ENCODE peak calls at places on chromosomes 1 and 21, in four cellular contexts. One of them, this sample, is unnamed.

GRCh38 chr1:178509608-178510007 is 3.3 kb upstream of the TEX35 start:
- DNase-seq in A549: no peak
- DNase-seq in HepG2: no peak
- DNase-seq in K562: no peak
- DNase-seq in this sample: no peak

GRCh38 chr1:25428475-25429166 is 2.1 kb upstream of the MACO1 start:
- DNase-seq in K562: no peak
- DNase-seq in A549: no peak
- DNase-seq in HepG2: no peak
- DNase-seq in this sample: no peak

GRCh38 chr1:8649027-8649426 is 168.4 kb downstream of the RERE start:
- DNase-seq in HepG2: no peak
- DNase-seq in K562: no peak
- DNase-seq in A549: no peak
- DNase-seq in this sample: no peak

GRCh38 chr1:54153548-54154439 is 994 bp upstream of the CDCP2 start:
- DNase-seq in K562: no peak
- DNase-seq in HepG2: peak
- DNase-seq in A549: no peak
- DNase-seq in this sample: peak

GRCh38 chr1:84271452-84272273 is 29.8 kb upstream of the SAMD13 start:
- DNase-seq in A549: no peak
- DNase-seq in K562: no peak
- DNase-seq in HepG2: no peak
- DNase-seq in this sample: no peak

GRCh38 chr1:215083408-215083961 is 948 bp downstream of the KCNK2 start:
- DNase-seq in A549: no peak
- DNase-seq in HepG2: no peak
- DNase-seq in K562: no peak
- DNase-seq in this sample: peak

GRCh38 chr1:203168991-203169390 is 6.6 kb downstream of the MYBPH start:
- DNase-seq in HepG2: no peak
- DNase-seq in K562: no peak
- DNase-seq in A549: no peak
- DNase-seq in this sample: no peak

GRCh38 chr1:188769181-188769580 is 1708.5 kb downstream of the BRINP3 start:
- DNase-seq in K562: no peak
- DNase-seq in A549: no peak
- DNase-seq in HepG2: no peak
- DNase-seq in this sample: peak

GRCh38 chr1:59635057-59635456 is 179.7 kb upstream of the HOOK1 start:
- DNase-seq in K562: no peak
- DNase-seq in A549: no peak
- DNase-seq in HepG2: no peak
- DNase-seq in this sample: no peak

GRCh38 chr1:192224386-192224785 is 66.1 kb downstream of the RGS18 start:
- DNase-seq in K562: no peak
- DNase-seq in A549: no peak
- DNase-seq in HepG2: no peak
- DNase-seq in this sample: no peak

GRCh38 chr1:204255225-204255624 is 41.4 kb upstream of the GOLT1A start:
- DNase-seq in K562: no peak
- DNase-seq in HepG2: no peak
- DNase-seq in A549: no peak
- DNase-seq in this sample: peak

GRCh38 chr1:164713446-164714204 is 154.6 kb downstream of the PBX1 start:
- DNase-seq in HepG2: no peak
- DNase-seq in K562: no peak
- DNase-seq in A549: no peak
- DNase-seq in this sample: no peak

GRCh38 chr21:22554690-22555316 is 1556.6 kb downstream of the NCAM2 start:
- DNase-seq in A549: no peak
- DNase-seq in K562: no peak
- DNase-seq in HepG2: no peak
- DNase-seq in this sample: no peak

GRCh38 chr1:119448112-119448511 is 33.2 kb downstream of the HSD3B2 start:
- DNase-seq in HepG2: no peak
- DNase-seq in A549: no peak
- DNase-seq in K562: no peak
- DNase-seq in this sample: peak

GRCh38 chr1:173429517-173430477 is 47.3 kb upstream of the PRDX6 start:
- DNase-seq in A549: peak
- DNase-seq in K562: peak
- DNase-seq in HepG2: peak
- DNase-seq in this sample: peak

GRCh38 chr1:204376919-204377799 is 17.4 kb upstream of the PLEKHA6 start:
- DNase-seq in A549: peak
- DNase-seq in K562: no peak
- DNase-seq in HepG2: peak
- DNase-seq in this sample: no peak

GRCh38 chr1:172976222-172977041 is 74.3 kb downstream of the TNFSF18 start:
- DNase-seq in A549: peak
- DNase-seq in HepG2: peak
- DNase-seq in K562: no peak
- DNase-seq in this sample: no peak

GRCh38 chr1:205668951-205669340 is 11.4 kb downstream of the SLC45A3 start:
- DNase-seq in HepG2: peak
- DNase-seq in A549: no peak
- DNase-seq in K562: peak
- DNase-seq in this sample: no peak

GRCh38 chr1:71081697-71082080 is 854 bp upstream of the ZRANB2 start:
- DNase-seq in HepG2: no peak
- DNase-seq in A549: no peak
- DNase-seq in K562: peak
- DNase-seq in this sample: peak

GRCh38 chr1:222821239-222821638 is 6.4 kb downstream of the DISP1 start:
- DNase-seq in HepG2: no peak
- DNase-seq in A549: no peak
- DNase-seq in K562: no peak
- DNase-seq in this sample: no peak

GRCh38 chr1:68331117-68331865 is 99.0 kb upstream of the WLS start:
- DNase-seq in A549: no peak
- DNase-seq in K562: no peak
- DNase-seq in HepG2: no peak
- DNase-seq in this sample: no peak

GRCh38 chr1:94739521-94740061 is 80.6 kb upstream of the SLC44A3 start:
- DNase-seq in HepG2: no peak
- DNase-seq in K562: no peak
- DNase-seq in A549: no peak
- DNase-seq in this sample: no peak

GRCh38 chr1:77036560-77036959 is 169.3 kb downstream of the ST6GALNAC5 start:
- DNase-seq in HepG2: no peak
- DNase-seq in K562: peak
- DNase-seq in A549: no peak
- DNase-seq in this sample: no peak

GRCh38 chr1:921011-921837 is 2.5 kb upstream of the SAMD11 start:
- DNase-seq in A549: peak
- DNase-seq in HepG2: peak
- DNase-seq in K562: peak
- DNase-seq in this sample: peak

GRCh38 chr1:228163004-228163753 is 2.4 kb upstream of the IBA57 start:
- DNase-seq in A549: no peak
- DNase-seq in HepG2: no peak
- DNase-seq in K562: no peak
- DNase-seq in this sample: no peak

GRCh38 chr1:201955750-201956143 is 444 bp downstream of the TIMM17A start:
- DNase-seq in K562: no peak
- DNase-seq in A549: peak
- DNase-seq in HepG2: no peak
- DNase-seq in this sample: no peak

GRCh38 chr1:2602311-2602835 is 15.8 kb downstream of the PRXL2B start:
- DNase-seq in K562: no peak
- DNase-seq in HepG2: no peak
- DNase-seq in A549: no peak
- DNase-seq in this sample: no peak

GRCh38 chr1:190170321-190170720 is 307.3 kb downstream of the BRINP3 start:
- DNase-seq in HepG2: no peak
- DNase-seq in K562: no peak
- DNase-seq in A549: no peak
- DNase-seq in this sample: no peak

DNA sequence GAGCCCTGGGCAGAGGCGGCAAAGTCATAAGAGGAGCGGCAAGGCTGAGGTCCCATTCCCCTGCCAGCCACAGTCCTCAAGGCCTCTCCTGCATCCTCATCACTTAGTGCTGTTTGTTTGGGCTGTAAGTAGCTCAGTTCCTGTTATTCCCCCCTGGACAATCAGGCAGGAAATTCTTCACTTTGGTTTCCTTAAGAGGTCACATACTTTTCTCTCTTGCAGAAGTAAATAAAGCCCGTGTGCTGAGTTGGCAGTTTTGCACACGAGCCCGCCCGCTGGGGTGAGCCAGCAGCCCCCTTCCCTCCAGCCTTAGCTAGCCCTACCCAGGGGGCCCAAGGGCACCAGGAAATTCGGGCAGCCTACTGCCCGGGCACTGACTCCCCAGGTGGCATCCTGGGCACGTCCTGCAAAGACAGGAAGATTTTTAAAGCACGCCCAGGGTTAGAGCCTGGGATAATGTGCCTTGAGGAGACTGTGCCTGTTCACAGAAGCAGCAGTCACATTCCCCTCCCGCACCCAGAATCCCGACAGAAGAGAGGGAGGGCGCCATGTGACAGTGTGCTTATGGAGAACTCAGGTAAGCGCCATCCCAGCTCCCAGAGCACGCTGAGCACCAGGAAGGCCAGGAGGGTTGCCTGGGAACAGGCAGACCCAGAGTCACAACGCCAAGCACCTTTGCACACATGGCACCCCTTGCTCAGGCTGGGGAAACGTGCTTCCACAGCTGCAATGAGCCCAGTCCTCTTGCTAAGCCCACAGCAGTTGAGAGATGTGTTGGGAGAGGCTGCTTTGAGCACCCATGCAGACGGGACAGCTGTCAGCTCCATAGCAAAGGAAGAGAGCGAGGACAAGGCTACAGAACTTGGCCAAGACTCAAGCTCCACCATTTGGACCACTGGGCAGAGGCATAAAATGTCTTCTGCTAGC is 144.5 kb upstream of the TMEM51 start:
- DNase-seq in K562: no peak
- DNase-seq in HepG2: no peak
- DNase-seq in A549: no peak
- DNase-seq in this sample: no peak
- TF ChIP-seq NR3C1 in K562: no peak
- TF ChIP-seq NR3C1 in HepG2: no peak
- TF ChIP-seq NR3C1 in A549: no peak
- TF ChIP-seq NR3C1 in this sample: no peak

GRCh38 chr1:239718997-239719628 is 332.7 kb downstream of the CHRM3 start:
- DNase-seq in A549: no peak
- DNase-seq in HepG2: no peak
- DNase-seq in K562: no peak
- DNase-seq in this sample: no peak

GRCh38 chr1:239717097-239718051 is 331.0 kb downstream of the CHRM3 start:
- DNase-seq in A549: no peak
- DNase-seq in HepG2: no peak
- DNase-seq in K562: no peak
- DNase-seq in this sample: no peak

GRCh38 chr1:239718571-239718970 is 332.2 kb downstream of the CHRM3 start:
- DNase-seq in A549: no peak
- DNase-seq in HepG2: no peak
- DNase-seq in K562: no peak
- DNase-seq in this sample: no peak

GRCh38 chr1:239722080-239722479 is 335.7 kb downstream of the CHRM3 start:
- DNase-seq in HepG2: no peak
- DNase-seq in K562: no peak
- DNase-seq in A549: no peak
- DNase-seq in this sample: no peak

DNA sequence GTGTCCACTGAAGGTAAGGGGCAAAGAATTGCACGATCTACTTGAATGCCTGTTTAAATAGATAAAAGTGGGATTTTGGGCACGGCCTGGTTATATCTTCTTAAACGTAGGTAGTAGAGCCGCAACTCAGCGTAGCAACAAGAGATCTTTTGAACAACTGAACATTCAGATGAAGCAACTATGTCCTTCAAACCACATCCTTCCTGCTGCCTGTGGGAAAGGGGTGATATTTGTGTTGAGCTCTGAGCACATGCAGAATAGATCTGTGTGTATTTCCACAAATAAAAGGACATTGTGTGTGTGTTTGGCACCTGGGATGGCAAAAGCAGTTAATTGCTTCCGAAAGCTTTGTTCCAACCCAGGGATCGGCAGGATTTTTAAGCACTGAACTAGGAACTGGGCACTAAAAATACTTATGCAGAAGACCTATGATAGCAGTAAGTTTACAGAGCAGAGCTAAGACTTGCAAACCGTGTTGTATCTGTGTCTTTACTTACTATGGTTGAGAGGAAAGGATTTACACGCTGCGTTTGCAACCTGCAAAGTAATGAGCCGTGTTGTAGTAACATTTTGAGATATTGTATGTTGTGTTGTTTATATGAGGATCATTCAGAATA is 333.4 kb downstream of the CHRM3 start:
- DNase-seq in K562: no peak
- DNase-seq in HepG2: no peak
- DNase-seq in A549: no peak
- DNase-seq in this sample: no peak
- TF ChIP-seq HMGXB4 in K562: no peak
- TF ChIP-seq HMGXB4 in HepG2: no peak
- TF ChIP-seq HMGXB4 in A549: no peak
- TF ChIP-seq HMGXB4 in this sample: no peak

DNA sequence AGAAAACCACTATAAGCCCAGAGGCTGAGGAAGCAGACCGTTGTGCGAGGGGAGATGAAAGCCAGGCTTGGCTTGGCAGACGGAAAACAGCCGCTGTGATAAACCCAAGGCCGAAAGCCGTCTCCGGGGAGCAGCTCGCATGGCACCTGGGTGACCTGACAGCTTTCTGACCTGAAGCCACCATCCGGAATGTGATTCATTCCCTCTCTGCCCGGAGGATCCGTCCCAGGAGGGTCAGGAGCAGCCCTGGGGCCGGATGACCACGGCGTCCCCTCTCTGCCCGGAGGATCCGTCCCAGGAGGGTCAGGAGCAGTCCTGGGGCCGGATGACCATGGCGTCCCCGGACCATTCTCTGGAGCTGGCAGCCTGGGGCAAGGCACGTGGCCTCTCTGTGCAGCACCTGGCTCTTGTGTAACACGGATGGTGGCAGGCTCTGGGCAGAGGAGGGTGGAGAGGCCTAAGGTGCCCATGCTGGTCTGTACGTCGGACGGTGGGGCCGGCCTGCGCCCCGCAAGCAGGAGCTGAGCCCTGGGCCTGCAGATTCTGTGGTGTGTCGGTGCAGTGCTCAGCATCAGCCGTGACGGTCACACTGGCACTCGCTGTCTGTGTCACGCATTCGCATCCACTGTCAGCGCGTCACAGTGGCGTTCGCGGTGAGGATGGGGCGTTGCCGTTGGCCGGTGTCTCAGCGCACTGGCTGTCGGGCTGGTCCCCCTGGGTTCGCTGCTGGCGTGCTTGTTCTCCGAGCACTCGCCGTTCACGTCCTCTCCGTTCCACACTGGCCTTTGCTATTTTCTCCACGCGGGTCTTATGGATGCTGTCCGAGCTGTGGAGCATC is 50.3 kb downstream of the SLX9 start:
- DNase-seq in A549: no peak
- DNase-seq in K562: no peak
- DNase-seq in HepG2: no peak
- DNase-seq in this sample: no peak
- TF ChIP-seq NR3C1 in A549: no peak
- TF ChIP-seq NR3C1 in K562: no peak
- TF ChIP-seq NR3C1 in HepG2: no peak
- TF ChIP-seq NR3C1 in this sample: no peak

GRCh38 chr1:111988743-111989453 is 570 bp downstream of the KCND3 start:
- DNase-seq in A549: no peak
- DNase-seq in HepG2: no peak
- DNase-seq in K562: no peak
- DNase-seq in this sample: peak
- TF ChIP-seq HMGXB4 in A549: no peak
- TF ChIP-seq HMGXB4 in HepG2: no peak
- TF ChIP-seq HMGXB4 in K562: no peak
- TF ChIP-seq HMGXB4 in this sample: peak